ENCODE peak calls at places on chromosomes 5 and 9, in nine cellular contexts. T is pons; U is endothelial cell; B is SW480; L is A549; X is GM04504; P is stimulated activated CD8-positive, alpha-beta memory T cell treated with anti-CD3 and anti-CD28 coated beads, Interleukin-15, amount 100 ng/mL, for 1 hour; S is CD8-positive, alpha-beta T cell; J is HEK293T. N is an unnamed sample.

GRCh38 chr5:151178779-151179488 is 21.4 kb upstream of the ANXA6 start:
- DNase-seq in U (no peak), B (no peak), L (no peak), X (no peak), S (no peak), T (no peak), P (no peak), J (no peak), N (no peak)

GRCh38 chr9:82645591-82645990 is 417.4 kb downstream of the RASEF start:
- DNase-seq in L (no peak), J (no peak), P (no peak), U (no peak), S (no peak), B (no peak), T (no peak), X (no peak), N (no peak)

GRCh38 chr5:142427529-142427928 is 102.7 kb upstream of the SPRY4 start:
- DNase-seq in L (no peak), U (no peak), S (no peak), B (no peak), P (no peak), X (no peak), T (no peak), J (no peak), N (no peak)

GRCh38 chr9:130399768-130400167 is 45.0 kb upstream of the ASS1 start:
- DNase-seq in X (no peak), T (no peak), L (no peak), U (no peak), S (no peak), J (no peak), B (no peak), P (no peak), N (no peak)

GRCh38 chr9:107138261-107138992 is 144.7 kb upstream of the RAD23B start:
- DNase-seq in B (no peak), P (no peak), L (no peak), J (no peak), T (no peak), X (no peak), S (no peak), U (no peak), N (no peak)

GRCh38 chr5:136033244-136033643 is 4.5 kb downstream of the TGFBI start:
- DNase-seq in B (no peak), L (no peak), X (no peak), U (no peak), J (no peak), S (no peak), P (no peak), T (no peak), N (no peak)

GRCh38 chr9:132116583-132116982 is 36.9 kb upstream of the MED27 start:
- DNase-seq in B (no peak), X (no peak), S (no peak), P (no peak), T (no peak), L (no peak), J (no peak), U (no peak), N (no peak)

GRCh38 chr5:135066781-135067430 is 32.9 kb upstream of the PITX1 start:
- DNase-seq in X (no peak), L (no peak), P (no peak), U (no peak), B (no peak), J (no peak), T (no peak), S (no peak), N (no peak)

GRCh38 chr5:115579216-115579615 is 23.1 kb downstream of the TICAM2 start:
- DNase-seq in L (no peak), J (no peak), X (no peak), U (no peak), T (peak), B (no peak), S (no peak), P (no peak), N (peak)

GRCh38 chr9:83508072-83508471 is 30.1 kb downstream of the FRMD3 start:
- DNase-seq in B (no peak), X (no peak), S (no peak), P (no peak), T (no peak), U (no peak), L (no peak), J (no peak), N (no peak)

GRCh38 chr5:135319928-135320606 is 79.0 kb downstream of the MACROH2A1 start:
- DNase-seq in B (no peak), X (no peak), L (no peak), P (no peak), T (no peak), J (no peak), S (no peak), U (peak), N (no peak)

GRCh38 chr5:6377582-6378127 is 692 bp downstream of the MED10 start:
- DNase-seq in U (no peak), T (no peak), S (no peak), J (no peak), X (peak), B (peak), P (no peak), L (peak), N (no peak)

GRCh38 chr5:174020928-174021304 is 24.6 kb upstream of the NSG2 start:
- DNase-seq in J (no peak), U (no peak), S (no peak), P (no peak), T (no peak), B (no peak), L (no peak), X (no peak), N (no peak)

GRCh38 chr5:178113141-178113787 is at the start of gene N4BP3:
- DNase-seq in B (peak), S (peak), X (no peak), U (peak), P (no peak), T (no peak), J (peak), L (peak), N (peak)

GRCh38 chr5:150164211-150164610 is 2.4 kb upstream of the CDX1 start:
- DNase-seq in T (no peak), U (no peak), S (no peak), B (no peak), X (no peak), P (no peak), L (no peak), J (no peak), N (no peak)

GRCh38 chr5:9350301-9350797 is 195.5 kb downstream of the SEMA5A start:
- DNase-seq in J (no peak), T (no peak), U (no peak), B (no peak), P (no peak), X (peak), S (no peak), L (no peak), N (no peak)

GRCh38 chr9:111601237-111602018 is 2.0 kb upstream of the PTGR1 start:
- DNase-seq in T (no peak), L (peak), S (no peak), B (no peak), J (no peak), X (peak), P (no peak), U (no peak), N (no peak)

GRCh38 chr5:150155258-150156032 is at the start of gene PDGFRB:
- DNase-seq in B (no peak), J (no peak), S (peak), L (no peak), X (peak), U (no peak), T (peak), P (peak), N (peak)

GRCh38 chr9:90805006-90805993 is 3.7 kb downstream of the SYK start:
- DNase-seq in T (no peak), X (no peak), L (no peak), U (no peak), J (no peak), B (peak), P (no peak), S (no peak), N (no peak)

GRCh38 chr5:134103998-134104612 is 10.4 kb upstream of the TCF7 start:
- DNase-seq in J (no peak), S (no peak), U (no peak), P (no peak), T (no peak), B (no peak), L (no peak), X (no peak), N (no peak)

GRCh38 chr9:129835860-129836223 is 584 bp downstream of the USP20 start:
- DNase-seq in T (no peak), S (no peak), X (no peak), J (no peak), P (no peak), B (peak), L (no peak), U (no peak), N (no peak)

GRCh38 chr5:23977996-23978395 is 470.6 kb downstream of the PRDM9 start:
- DNase-seq in T (no peak), X (no peak), L (peak), U (no peak), J (peak), S (no peak), B (no peak), P (no peak), N (peak)

GRCh38 chr5:142357469-142358090 is 32.8 kb upstream of the SPRY4 start:
- DNase-seq in T (peak), U (no peak), L (no peak), S (no peak), B (peak), P (no peak), X (no peak), J (no peak), N (no peak)

GRCh38 chr5:181035991-181036815 is 3.9 kb upstream of the BTNL9 start:
- DNase-seq in X (no peak), U (no peak), T (peak), P (no peak), S (no peak), B (no peak), L (no peak), J (no peak), N (peak)

GRCh38 chr9:470795-471194 is 256.1 kb downstream of the DOCK8 start:
- DNase-seq in T (peak), P (no peak), L (no peak), S (no peak), U (no peak), X (no peak), J (no peak), B (no peak), N (no peak)

GRCh38 chr9:123421211-123421585 is 65.2 kb downstream of the CRB2 start:
- DNase-seq in B (no peak), S (no peak), J (no peak), U (no peak), T (no peak), L (no peak), X (no peak), P (no peak), N (no peak)

GRCh38 chr9:136991993-136992818 is at the start of gene PAXX:
- DNase-seq in B (peak), P (peak), L (peak), T (peak), U (peak), S (peak), J (peak), X (peak), N (peak)

GRCh38 chr5:124628721-124629596 is 117.5 kb downstream of the ZNF608 start:
- DNase-seq in T (no peak), S (no peak), J (peak), L (peak), X (peak), P (no peak), U (no peak), B (peak), N (no peak)

GRCh38 chr5:115423051-115423450 is 121.5 kb downstream of the FEM1C start:
- DNase-seq in J (no peak), X (no peak), U (no peak), S (no peak), B (no peak), T (no peak), L (no peak), P (no peak), N (no peak)

GRCh38 chr5:82314964-82315728 is 37.0 kb upstream of the RPS23 start:
- DNase-seq in P (no peak), U (no peak), L (no peak), X (no peak), T (no peak), S (no peak), B (no peak), J (no peak), N (no peak)

GRCh38 chr5:173496129-173496882 is 120.1 kb downstream of the BOD1 start:
- DNase-seq in B (no peak), L (no peak), S (no peak), P (no peak), X (no peak), U (no peak), J (no peak), T (no peak), N (no peak)

GRCh38 chr5:53067641-53068040 is 41.9 kb downstream of the MOCS2 start:
- DNase-seq in S (no peak), P (no peak), T (no peak), B (no peak), L (no peak), U (no peak), J (no peak), X (no peak), N (no peak)